ENCODE peak calls at places on chromosomes 3 and 15, in five cellular contexts. One of them, this sample, is unnamed.

GRCh38 chr15:63210151-63211051 is 21.0 kb downstream of the RAB8B start:
- DNase-seq in progenitor cell of endocrine pancreas: no peak
- DNase-seq in stimulated activated naive CD8-positive, alpha-beta T cell treated with anti-CD3 and anti-CD28 coated beads, Interleukin-15, Interleukin-2, amounts not matched to agents 100 U/mL and 50 U/mL, for 24 hours: no peak
- DNase-seq in M059J: no peak
- DNase-seq in erythroblast: peak
- DNase-seq in this sample: no peak

GRCh38 chr3:70994644-70995043 is 588.9 kb downstream of the FOXP1 start:
- DNase-seq in progenitor cell of endocrine pancreas: no peak
- DNase-seq in stimulated activated naive CD8-positive, alpha-beta T cell treated with anti-CD3 and anti-CD28 coated beads, Interleukin-15, Interleukin-2, amounts not matched to agents 100 U/mL and 50 U/mL, for 24 hours: no peak
- DNase-seq in M059J: no peak
- DNase-seq in erythroblast: no peak
- DNase-seq in this sample: no peak

GRCh38 chr3:190701096-190701532 is 161.4 kb downstream of the GMNC start:
- DNase-seq in progenitor cell of endocrine pancreas: peak
- DNase-seq in stimulated activated naive CD8-positive, alpha-beta T cell treated with anti-CD3 and anti-CD28 coated beads, Interleukin-15, Interleukin-2, amounts not matched to agents 100 U/mL and 50 U/mL, for 24 hours: peak
- DNase-seq in M059J: peak
- DNase-seq in erythroblast: peak
- DNase-seq in this sample: no peak

GRCh38 chr3:81485444-81485865 is 276.0 kb downstream of the GBE1 start:
- DNase-seq in progenitor cell of endocrine pancreas: no peak
- DNase-seq in stimulated activated naive CD8-positive, alpha-beta T cell treated with anti-CD3 and anti-CD28 coated beads, Interleukin-15, Interleukin-2, amounts not matched to agents 100 U/mL and 50 U/mL, for 24 hours: no peak
- DNase-seq in M059J: peak
- DNase-seq in erythroblast: no peak
- DNase-seq in this sample: no peak

GRCh38 chr3:146542968-146543367 is 1.4 kb downstream of the PLSCR1 start:
- DNase-seq in progenitor cell of endocrine pancreas: no peak
- DNase-seq in stimulated activated naive CD8-positive, alpha-beta T cell treated with anti-CD3 and anti-CD28 coated beads, Interleukin-15, Interleukin-2, amounts not matched to agents 100 U/mL and 50 U/mL, for 24 hours: no peak
- DNase-seq in M059J: no peak
- DNase-seq in erythroblast: no peak
- DNase-seq in this sample: no peak

GRCh38 chr3:105944281-105944680 is 75.5 kb upstream of the CBLB start:
- DNase-seq in progenitor cell of endocrine pancreas: no peak
- DNase-seq in stimulated activated naive CD8-positive, alpha-beta T cell treated with anti-CD3 and anti-CD28 coated beads, Interleukin-15, Interleukin-2, amounts not matched to agents 100 U/mL and 50 U/mL, for 24 hours: no peak
- DNase-seq in M059J: peak
- DNase-seq in erythroblast: no peak
- DNase-seq in this sample: no peak

GRCh38 chr3:26350853-26351252 is 271.7 kb upstream of the LRRC3B start:
- DNase-seq in progenitor cell of endocrine pancreas: no peak
- DNase-seq in stimulated activated naive CD8-positive, alpha-beta T cell treated with anti-CD3 and anti-CD28 coated beads, Interleukin-15, Interleukin-2, amounts not matched to agents 100 U/mL and 50 U/mL, for 24 hours: no peak
- DNase-seq in M059J: no peak
- DNase-seq in erythroblast: no peak
- DNase-seq in this sample: no peak

GRCh38 chr15:71957026-71957425 is 146.7 kb downstream of the NR2E3 start:
- DNase-seq in progenitor cell of endocrine pancreas: no peak
- DNase-seq in stimulated activated naive CD8-positive, alpha-beta T cell treated with anti-CD3 and anti-CD28 coated beads, Interleukin-15, Interleukin-2, amounts not matched to agents 100 U/mL and 50 U/mL, for 24 hours: no peak
- DNase-seq in M059J: no peak
- DNase-seq in erythroblast: no peak
- DNase-seq in this sample: no peak

GRCh38 chr15:60370804-60371700 is 26.7 kb downstream of the ANXA2 start:
- DNase-seq in progenitor cell of endocrine pancreas: no peak
- DNase-seq in stimulated activated naive CD8-positive, alpha-beta T cell treated with anti-CD3 and anti-CD28 coated beads, Interleukin-15, Interleukin-2, amounts not matched to agents 100 U/mL and 50 U/mL, for 24 hours: peak
- DNase-seq in M059J: peak
- DNase-seq in erythroblast: no peak
- DNase-seq in this sample: peak

GRCh38 chr15:91265431-91265940 is 165.4 kb downstream of the SV2B start:
- DNase-seq in progenitor cell of endocrine pancreas: no peak
- DNase-seq in stimulated activated naive CD8-positive, alpha-beta T cell treated with anti-CD3 and anti-CD28 coated beads, Interleukin-15, Interleukin-2, amounts not matched to agents 100 U/mL and 50 U/mL, for 24 hours: no peak
- DNase-seq in M059J: no peak
- DNase-seq in erythroblast: no peak
- DNase-seq in this sample: peak

GRCh38 chr15:71588746-71589145 is 221.6 kb upstream of the NR2E3 start:
- DNase-seq in progenitor cell of endocrine pancreas: no peak
- DNase-seq in stimulated activated naive CD8-positive, alpha-beta T cell treated with anti-CD3 and anti-CD28 coated beads, Interleukin-15, Interleukin-2, amounts not matched to agents 100 U/mL and 50 U/mL, for 24 hours: no peak
- DNase-seq in M059J: peak
- DNase-seq in erythroblast: no peak
- DNase-seq in this sample: no peak

GRCh38 chr15:99413955-99414754 is 151.6 kb upstream of the MEF2A start:
- DNase-seq in progenitor cell of endocrine pancreas: no peak
- DNase-seq in stimulated activated naive CD8-positive, alpha-beta T cell treated with anti-CD3 and anti-CD28 coated beads, Interleukin-15, Interleukin-2, amounts not matched to agents 100 U/mL and 50 U/mL, for 24 hours: no peak
- DNase-seq in M059J: no peak
- DNase-seq in erythroblast: no peak
- DNase-seq in this sample: no peak

GRCh38 chr3:71955549-71956373 is 170.8 kb upstream of the PROK2 start:
- DNase-seq in progenitor cell of endocrine pancreas: peak
- DNase-seq in stimulated activated naive CD8-positive, alpha-beta T cell treated with anti-CD3 and anti-CD28 coated beads, Interleukin-15, Interleukin-2, amounts not matched to agents 100 U/mL and 50 U/mL, for 24 hours: peak
- DNase-seq in M059J: peak
- DNase-seq in erythroblast: peak
- DNase-seq in this sample: peak

GRCh38 chr15:62021991-62022600 is 38.2 kb downstream of the VPS13C start:
- DNase-seq in progenitor cell of endocrine pancreas: no peak
- DNase-seq in stimulated activated naive CD8-positive, alpha-beta T cell treated with anti-CD3 and anti-CD28 coated beads, Interleukin-15, Interleukin-2, amounts not matched to agents 100 U/mL and 50 U/mL, for 24 hours: no peak
- DNase-seq in M059J: no peak
- DNase-seq in erythroblast: no peak
- DNase-seq in this sample: no peak

GRCh38 chr3:36906504-36907149 is 38.2 kb downstream of the TRANK1 start:
- DNase-seq in progenitor cell of endocrine pancreas: no peak
- DNase-seq in stimulated activated naive CD8-positive, alpha-beta T cell treated with anti-CD3 and anti-CD28 coated beads, Interleukin-15, Interleukin-2, amounts not matched to agents 100 U/mL and 50 U/mL, for 24 hours: no peak
- DNase-seq in M059J: peak
- DNase-seq in erythroblast: no peak
- DNase-seq in this sample: no peak

GRCh38 chr3:75192065-75192658 is 472.0 kb upstream of the FRG2C start:
- DNase-seq in progenitor cell of endocrine pancreas: peak
- DNase-seq in stimulated activated naive CD8-positive, alpha-beta T cell treated with anti-CD3 and anti-CD28 coated beads, Interleukin-15, Interleukin-2, amounts not matched to agents 100 U/mL and 50 U/mL, for 24 hours: peak
- DNase-seq in M059J: peak
- DNase-seq in erythroblast: peak
- DNase-seq in this sample: no peak

GRCh38 chr3:187889601-187890404 is 144.5 kb upstream of the BCL6 start:
- DNase-seq in progenitor cell of endocrine pancreas: no peak
- DNase-seq in stimulated activated naive CD8-positive, alpha-beta T cell treated with anti-CD3 and anti-CD28 coated beads, Interleukin-15, Interleukin-2, amounts not matched to agents 100 U/mL and 50 U/mL, for 24 hours: no peak
- DNase-seq in M059J: no peak
- DNase-seq in erythroblast: no peak
- DNase-seq in this sample: peak

GRCh38 chr3:174330303-174330702 is 528.8 kb upstream of the NAALADL2 start:
- DNase-seq in progenitor cell of endocrine pancreas: no peak
- DNase-seq in stimulated activated naive CD8-positive, alpha-beta T cell treated with anti-CD3 and anti-CD28 coated beads, Interleukin-15, Interleukin-2, amounts not matched to agents 100 U/mL and 50 U/mL, for 24 hours: no peak
- DNase-seq in M059J: peak
- DNase-seq in erythroblast: no peak
- DNase-seq in this sample: no peak

GRCh38 chr15:75049392-75049791 is 26.0 kb downstream of the PPCDC start:
- DNase-seq in progenitor cell of endocrine pancreas: no peak
- DNase-seq in stimulated activated naive CD8-positive, alpha-beta T cell treated with anti-CD3 and anti-CD28 coated beads, Interleukin-15, Interleukin-2, amounts not matched to agents 100 U/mL and 50 U/mL, for 24 hours: no peak
- DNase-seq in M059J: no peak
- DNase-seq in erythroblast: no peak
- DNase-seq in this sample: no peak

GRCh38 chr3:27900316-27900715 is 178.2 kb upstream of the EOMES start:
- DNase-seq in progenitor cell of endocrine pancreas: no peak
- DNase-seq in stimulated activated naive CD8-positive, alpha-beta T cell treated with anti-CD3 and anti-CD28 coated beads, Interleukin-15, Interleukin-2, amounts not matched to agents 100 U/mL and 50 U/mL, for 24 hours: peak
- DNase-seq in M059J: no peak
- DNase-seq in erythroblast: no peak
- DNase-seq in this sample: no peak

GRCh38 chr15:73884159-73884558 is 10.8 kb downstream of the TBC1D21 start:
- DNase-seq in progenitor cell of endocrine pancreas: no peak
- DNase-seq in stimulated activated naive CD8-positive, alpha-beta T cell treated with anti-CD3 and anti-CD28 coated beads, Interleukin-15, Interleukin-2, amounts not matched to agents 100 U/mL and 50 U/mL, for 24 hours: no peak
- DNase-seq in M059J: no peak
- DNase-seq in erythroblast: no peak
- DNase-seq in this sample: no peak

GRCh38 chr15:88250826-88251225 is 5.7 kb downstream of the NTRK3 start:
- DNase-seq in progenitor cell of endocrine pancreas: no peak
- DNase-seq in stimulated activated naive CD8-positive, alpha-beta T cell treated with anti-CD3 and anti-CD28 coated beads, Interleukin-15, Interleukin-2, amounts not matched to agents 100 U/mL and 50 U/mL, for 24 hours: no peak
- DNase-seq in M059J: no peak
- DNase-seq in erythroblast: no peak
- DNase-seq in this sample: no peak

GRCh38 chr15:31482122-31482922 is 155.7 kb downstream of the KLF13 start:
- DNase-seq in progenitor cell of endocrine pancreas: no peak
- DNase-seq in stimulated activated naive CD8-positive, alpha-beta T cell treated with anti-CD3 and anti-CD28 coated beads, Interleukin-15, Interleukin-2, amounts not matched to agents 100 U/mL and 50 U/mL, for 24 hours: no peak
- DNase-seq in M059J: no peak
- DNase-seq in erythroblast: no peak
- DNase-seq in this sample: no peak

GRCh38 chr3:156837130-156837529 is 11.0 kb downstream of the LEKR1 start:
- DNase-seq in progenitor cell of endocrine pancreas: no peak
- DNase-seq in stimulated activated naive CD8-positive, alpha-beta T cell treated with anti-CD3 and anti-CD28 coated beads, Interleukin-15, Interleukin-2, amounts not matched to agents 100 U/mL and 50 U/mL, for 24 hours: no peak
- DNase-seq in M059J: peak
- DNase-seq in erythroblast: no peak
- DNase-seq in this sample: no peak

GRCh38 chr15:61420546-61420945 is 191.4 kb upstream of the RORA start:
- DNase-seq in progenitor cell of endocrine pancreas: no peak
- DNase-seq in stimulated activated naive CD8-positive, alpha-beta T cell treated with anti-CD3 and anti-CD28 coated beads, Interleukin-15, Interleukin-2, amounts not matched to agents 100 U/mL and 50 U/mL, for 24 hours: no peak
- DNase-seq in M059J: no peak
- DNase-seq in erythroblast: no peak
- DNase-seq in this sample: no peak

GRCh38 chr3:134917631-134918030 is 122.6 kb downstream of the EPHB1 start:
- DNase-seq in progenitor cell of endocrine pancreas: no peak
- DNase-seq in stimulated activated naive CD8-positive, alpha-beta T cell treated with anti-CD3 and anti-CD28 coated beads, Interleukin-15, Interleukin-2, amounts not matched to agents 100 U/mL and 50 U/mL, for 24 hours: no peak
- DNase-seq in M059J: peak
- DNase-seq in erythroblast: no peak
- DNase-seq in this sample: no peak

GRCh38 chr3:107680698-107681097 is 157.9 kb downstream of the BBX start:
- DNase-seq in progenitor cell of endocrine pancreas: no peak
- DNase-seq in stimulated activated naive CD8-positive, alpha-beta T cell treated with anti-CD3 and anti-CD28 coated beads, Interleukin-15, Interleukin-2, amounts not matched to agents 100 U/mL and 50 U/mL, for 24 hours: no peak
- DNase-seq in M059J: peak
- DNase-seq in erythroblast: no peak
- DNase-seq in this sample: no peak

GRCh38 chr15:38624248-38625214 is 59.9 kb upstream of the RASGRP1 start:
- DNase-seq in progenitor cell of endocrine pancreas: no peak
- DNase-seq in stimulated activated naive CD8-positive, alpha-beta T cell treated with anti-CD3 and anti-CD28 coated beads, Interleukin-15, Interleukin-2, amounts not matched to agents 100 U/mL and 50 U/mL, for 24 hours: no peak
- DNase-seq in M059J: no peak
- DNase-seq in erythroblast: no peak
- DNase-seq in this sample: no peak

GRCh38 chr3:11805716-11806115 is 41.0 kb downstream of the TAMM41 start:
- DNase-seq in progenitor cell of endocrine pancreas: no peak
- DNase-seq in stimulated activated naive CD8-positive, alpha-beta T cell treated with anti-CD3 and anti-CD28 coated beads, Interleukin-15, Interleukin-2, amounts not matched to agents 100 U/mL and 50 U/mL, for 24 hours: no peak
- DNase-seq in M059J: no peak
- DNase-seq in erythroblast: no peak
- DNase-seq in this sample: no peak

GRCh38 chr3:115806501-115806900 is 183.2 kb downstream of the GAP43 start:
- DNase-seq in progenitor cell of endocrine pancreas: no peak
- DNase-seq in stimulated activated naive CD8-positive, alpha-beta T cell treated with anti-CD3 and anti-CD28 coated beads, Interleukin-15, Interleukin-2, amounts not matched to agents 100 U/mL and 50 U/mL, for 24 hours: no peak
- DNase-seq in M059J: no peak
- DNase-seq in erythroblast: no peak
- DNase-seq in this sample: no peak

GRCh38 chr15:51770902-51771301 is 19.5 kb downstream of the TMOD2 start:
- DNase-seq in progenitor cell of endocrine pancreas: no peak
- DNase-seq in stimulated activated naive CD8-positive, alpha-beta T cell treated with anti-CD3 and anti-CD28 coated beads, Interleukin-15, Interleukin-2, amounts not matched to agents 100 U/mL and 50 U/mL, for 24 hours: no peak
- DNase-seq in M059J: no peak
- DNase-seq in erythroblast: peak
- DNase-seq in this sample: no peak

GRCh38 chr3:184259878-184260570 is 1.3 kb downstream of the CAMK2N2 start:
- DNase-seq in progenitor cell of endocrine pancreas: peak
- DNase-seq in stimulated activated naive CD8-positive, alpha-beta T cell treated with anti-CD3 and anti-CD28 coated beads, Interleukin-15, Interleukin-2, amounts not matched to agents 100 U/mL and 50 U/mL, for 24 hours: peak
- DNase-seq in M059J: peak
- DNase-seq in erythroblast: peak
- DNase-seq in this sample: no peak

GRCh38 chr3:68771683-68772082 is 160.7 kb downstream of the TAFA4 start:
- DNase-seq in progenitor cell of endocrine pancreas: no peak
- DNase-seq in stimulated activated naive CD8-positive, alpha-beta T cell treated with anti-CD3 and anti-CD28 coated beads, Interleukin-15, Interleukin-2, amounts not matched to agents 100 U/mL and 50 U/mL, for 24 hours: no peak
- DNase-seq in M059J: no peak
- DNase-seq in erythroblast: no peak
- DNase-seq in this sample: no peak

GRCh38 chr15:40843183-40843884 is 514 bp upstream of the SPINT1 start:
- DNase-seq in progenitor cell of endocrine pancreas: no peak
- DNase-seq in stimulated activated naive CD8-positive, alpha-beta T cell treated with anti-CD3 and anti-CD28 coated beads, Interleukin-15, Interleukin-2, amounts not matched to agents 100 U/mL and 50 U/mL, for 24 hours: no peak
- DNase-seq in M059J: no peak
- DNase-seq in erythroblast: no peak
- DNase-seq in this sample: no peak

GRCh38 chr3:33360136-33360825 is 79.9 kb downstream of the UBP1 start:
- DNase-seq in progenitor cell of endocrine pancreas: no peak
- DNase-seq in stimulated activated naive CD8-positive, alpha-beta T cell treated with anti-CD3 and anti-CD28 coated beads, Interleukin-15, Interleukin-2, amounts not matched to agents 100 U/mL and 50 U/mL, for 24 hours: no peak
- DNase-seq in M059J: peak
- DNase-seq in erythroblast: no peak
- DNase-seq in this sample: no peak

This sample was measured in tibial nerve.